ENCODE peak calls at places on chromosomes 3 and 15, in four cellular contexts. K, V, D and N are unnamed samples.

GRCh38 chr15:95663156-95663831 is 667.2 kb upstream of the NR2F2 start:
- DNase-seq in K (no peak), V (no peak), D (peak; percentile 78), N (no peak)

GRCh38 chr15:79172032-79172481 is 81.5 kb upstream of the RASGRF1 start:
- DNase-seq in D (no peak), K (peak; percentile 81), V (no peak), N (peak; percentile 73)

GRCh38 chr3:52366527-52366926 is 50.4 kb downstream of the DNAH1 start:
- DNase-seq in K (no peak), V (no peak), D (no peak), N (no peak)

GRCh38 chr3:47491777-47492176 is 16.0 kb upstream of the SCAP start:
- DNase-seq in K (no peak), D (no peak), V (no peak), N (no peak)

GRCh38 chr3:169591159-169591951 is 72.2 kb downstream of the MECOM start:
- DNase-seq in D (no peak), K (no peak), V (no peak), N (no peak)

GRCh38 chr3:175558261-175558660 is 699.1 kb downstream of the NAALADL2 start:
- DNase-seq in D (no peak), K (no peak), V (no peak), N (no peak)

GRCh38 chr15:75112848-75113492 is 88.7 kb upstream of the C15orf39 start:
- DNase-seq in K (no peak), V (no peak), D (no peak), N (no peak)

GRCh38 chr3:131772278-131772893 is 262.4 kb downstream of the CPNE4 start:
- DNase-seq in K (no peak), V (no peak), D (no peak), N (no peak)

GRCh38 chr3:134197681-134198261 is 52.9 kb downstream of the RYK start:
- DNase-seq in D (peak; percentile 83), K (peak; percentile 76), V (no peak), N (peak; percentile 19)

GRCh38 chr3:112109313-112109712 is 23.1 kb downstream of the C3orf52 start:
- DNase-seq in D (no peak), V (no peak), K (no peak), N (no peak)

GRCh38 chr15:67064607-67065530 is 533 bp upstream of the SMAD3 start:
- DNase-seq in D (no peak), V (peak; percentile 70), K (peak; percentile 93), N (peak; percentile 87)

GRCh38 chr15:48250640-48251076 is 44.6 kb downstream of the SLC12A1 start:
- DNase-seq in D (peak; percentile 73), K (peak; percentile 87), V (peak; percentile 20), N (peak; percentile 47)

GRCh38 chr15:92906563-92907081 is 6.5 kb downstream of the CHD2 start:
- DNase-seq in K (no peak), V (peak; percentile 65), D (peak; percentile 72), N (no peak)

GRCh38 chr15:55884223-55884622 is 109.2 kb downstream of the NEDD4 start:
- DNase-seq in V (no peak), D (peak; percentile 36), K (no peak), N (no peak)

GRCh38 chr3:122555275-122556071 is 8.6 kb downstream of the PARP9 start:
- DNase-seq in V (no peak), D (peak; percentile 32), K (peak; percentile 66), N (no peak)

GRCh38 chr3:142963266-142964149 is at the start of gene PAQR9:
- DNase-seq in V (no peak), D (peak; percentile 72), K (peak; percentile 52), N (peak; percentile 94)

GRCh38 chr3:66398228-66399025 is 102.4 kb downstream of the LRIG1 start:
- DNase-seq in D (peak; percentile 49), V (no peak), K (peak; percentile 26), N (no peak)

GRCh38 chr3:100761211-100761921 is 52.1 kb downstream of the TFG start:
- DNase-seq in K (peak; percentile 23), D (no peak), V (no peak), N (peak; percentile 18)

GRCh38 chr3:150453353-150453752 is 45.3 kb downstream of the TSC22D2 start:
- DNase-seq in V (peak; percentile 44), D (no peak), K (no peak), N (no peak)

GRCh38 chr3:17302774-17303173 is 418.0 kb downstream of the PLCL2 start:
- DNase-seq in D (peak; percentile 4), K (no peak), V (no peak), N (no peak)

GRCh38 chr3:124296416-124296815 is 304.5 kb upstream of the ROPN1 start:
- DNase-seq in V (no peak), D (no peak), K (no peak), N (no peak)

GRCh38 chr3:177281292-177281942 is 84.1 kb upstream of the TBL1XR1 start:
- DNase-seq in D (no peak), K (peak; percentile 82), V (no peak), N (no peak)

GRCh38 chr15:35663956-35664355 is 118.0 kb upstream of the DPH6 start:
- DNase-seq in V (no peak), K (no peak), D (no peak), N (no peak)

GRCh38 chr3:195025056-195025880 is 245.7 kb downstream of the XXYLT1 start:
- DNase-seq in K (no peak), D (no peak), V (no peak), N (no peak)

GRCh38 chr3:22383285-22383684 is 632.3 kb upstream of the ZNF385D start:
- DNase-seq in V (no peak), D (no peak), K (no peak), N (no peak)

GRCh38 chr15:59917504-59918157 is 86.5 kb upstream of the FOXB1 start:
- DNase-seq in V (peak; percentile 70), D (peak; percentile 62), K (peak; percentile 83), N (peak; percentile 75)

GRCh38 chr3:140523600-140523999 is 154.3 kb upstream of the TRIM42 start:
- DNase-seq in K (no peak), D (no peak), V (no peak), N (no peak)

GRCh38 chr3:179991104-179991503 is 45.6 kb downstream of the PEX5L start:
- DNase-seq in V (no peak), K (no peak), D (no peak), N (no peak)

GRCh38 chr3:155325263-155325835 is 31.9 kb upstream of the STRIT1 start:
- DNase-seq in K (peak; percentile 39), D (no peak), V (no peak), N (no peak)
- H3K4me3 ChIP-seq in K (no peak overlapping the region), D (no peak overlapping the region), V (no peak overlapping the region), N (no peak overlapping the region)

GRCh38 chr3:147384210-147385058 is 21.9 kb downstream of the ZIC4 start:
- DNase-seq in K (peak; percentile 77), D (no peak), V (no peak), N (peak; percentile 86)

GRCh38 chr3:147385059-147386012 is 21.0 kb downstream of the ZIC4 start:
- DNase-seq in K (no peak), V (no peak), D (no peak), N (no peak)

GRCh38 chr3:147381610-147382009 is 24.7 kb downstream of the ZIC4 start:
- DNase-seq in K (no peak), V (no peak), D (no peak), N (no peak)

GRCh38 chr3:147380996-147381376 is 25.4 kb downstream of the ZIC4 start:
- DNase-seq in K (no peak), V (no peak), D (no peak), N (no peak)

GRCh38 chr3:147383617-147384016 is 22.7 kb downstream of the ZIC4 start:
- DNase-seq in D (no peak), K (no peak), V (no peak), N (peak; percentile 71)
- H3K27me3 ChIP-seq in D (peaks cover 15% of the 10 kb centered on the region), K (peaks cover 72% of the 10 kb centered on the region), V (peaks cover 68% of the 10 kb centered on the region), N (peaks cover 92% of the 10 kb centered on the region)

GRCh38 chr15:40978141-40978540 is 24.9 kb downstream of the CHAC1 start:
- DNase-seq in D (no peak), K (no peak), V (no peak), N (no peak)
- H3K36me3 ChIP-seq in D (peaks cover 36% of the 10 kb centered on the region), K (peaks cover 9% of the 10 kb centered on the region), V (peaks cover 12% of the 10 kb centered on the region), N (peaks cover 22% of the 10 kb centered on the region)

GRCh38 chr3:158936530-158937113 is 134.8 kb downstream of the MFSD1 start:
- DNase-seq in K (peak; percentile 79), D (no peak), V (no peak), N (no peak)
- H3K4me3 ChIP-seq in K (no peak overlapping the region), D (no peak overlapping the region), V (no peak overlapping the region), N (no peak overlapping the region)